ENCODE peak calls at places on chromosomes 3 and 15, in eight cellular contexts. K is adrenal gland, Y is H1, J is bronchial epithelial cell, O is HEK293T, S is neuronal stem cell, C is NAMALWA, E is NCI-H510A treated with DMSO at 0.1 percent for 48 hours. T is an unnamed sample.

GRCh38 chr3:194688946-194689345 is 3.3 kb downstream of the FAM43A start:
- DNase-seq in K (no peak), Y (no peak), J (no peak), O (no peak), S (no peak), C (no peak), E (no peak), T (no peak)

GRCh38 chr3:152047465-152047864 is 174.0 kb downstream of the SUCNR1 start:
- DNase-seq in K (no peak), Y (no peak), J (peak; percentile 63), O (no peak), S (no peak), C (no peak), E (no peak), T (no peak)

GRCh38 chr3:77207753-77208152 is 167.9 kb downstream of the ROBO2 start:
- DNase-seq in K (no peak), Y (no peak), J (no peak), O (no peak), S (no peak), C (no peak), E (no peak), T (no peak)

GRCh38 chr3:127093312-127093711 is 99.6 kb upstream of the PRR23E start:
- DNase-seq in K (no peak), Y (no peak), J (no peak), O (no peak), S (no peak), C (no peak), E (no peak), T (no peak)

GRCh38 chr3:124346487-124346886 is 354.6 kb upstream of the ROPN1 start:
- DNase-seq in K (no peak), Y (no peak), J (no peak), O (no peak), S (no peak), C (no peak), E (no peak), T (no peak)

GRCh38 chr15:89777821-89778380 is 1.8 kb downstream of the MESP2 start:
- DNase-seq in K (no peak), Y (no peak), J (no peak), O (no peak), S (no peak), C (no peak), E (no peak), T (no peak)

GRCh38 chr3:30510596-30510995 is 95.8 kb upstream of the TGFBR2 start:
- DNase-seq in K (no peak), Y (no peak), J (peak; percentile 65), O (no peak), S (no peak), C (no peak), E (no peak), T (no peak)

GRCh38 chr3:77038468-77038927 is 1.4 kb upstream of the ROBO2 start:
- DNase-seq in K (peak; percentile 67), Y (peak; percentile 64), J (peak; percentile 77), O (peak; percentile 66), S (peak; percentile 85), C (peak; percentile 19), E (peak; percentile 69), T (no peak)

GRCh38 chr15:100761253-100761935 is 118.2 kb upstream of the ALDH1A3 start:
- DNase-seq in K (no peak), Y (no peak), J (no peak), O (no peak), S (no peak), C (no peak), E (no peak), T (no peak)

GRCh38 chr3:173502983-173503568 is 105.5 kb downstream of the NLGN1 start:
- DNase-seq in K (no peak), Y (no peak), J (no peak), O (peak; percentile 28), S (no peak), C (no peak), E (no peak), T (no peak)

GRCh38 chr3:13556937-13557336 is 8.0 kb downstream of the FBLN2 start:
- DNase-seq in K (no peak), Y (no peak), J (no peak), O (no peak), S (no peak), C (no peak), E (no peak), T (no peak)

GRCh38 chr3:43765417-43766030 is 74.8 kb downstream of the ABHD5 start:
- DNase-seq in K (no peak), Y (no peak), J (peak; percentile 46), O (no peak), S (no peak), C (no peak), E (peak; percentile 7), T (no peak)

GRCh38 chr3:158347966-158348365 is 223.0 kb upstream of the MLF1 start:
- DNase-seq in K (no peak), Y (no peak), J (no peak), O (no peak), S (no peak), C (no peak), E (no peak), T (no peak)

GRCh38 chr15:58062175-58062574 is 3.3 kb downstream of the ALDH1A2 start:
- DNase-seq in K (no peak), Y (no peak), J (no peak), O (no peak), S (no peak), C (no peak), E (no peak), T (no peak)

GRCh38 chr3:187735383-187735782 is 9.9 kb downstream of the BCL6 start:
- DNase-seq in K (no peak), Y (no peak), J (no peak), O (no peak), S (no peak), C (no peak), E (no peak), T (no peak)

GRCh38 chr15:31035610-31036009 is 44.2 kb upstream of the MTMR10 start:
- DNase-seq in K (no peak), Y (no peak), J (no peak), O (no peak), S (no peak), C (no peak), E (no peak), T (no peak)

GRCh38 chr3:95289295-95289694 is 1226.4 kb downstream of the NSUN3 start:
- DNase-seq in K (no peak), Y (no peak), J (no peak), O (no peak), S (no peak), C (no peak), E (no peak), T (no peak)

GRCh38 chr3:160135850-160136249 is 89.4 kb upstream of the C3orf80 start:
- DNase-seq in K (no peak), Y (no peak), J (no peak), O (no peak), S (no peak), C (peak; percentile 46), E (no peak), T (no peak)

GRCh38 chr3:9690451-9691450 is 12.9 kb upstream of the CPNE9 start:
- DNase-seq in K (no peak), Y (no peak), J (no peak), O (no peak), S (no peak), C (peak; percentile 66), E (no peak), T (no peak)

GRCh38 chr3:57933589-57933988 is 74.6 kb upstream of the FLNB start:
- DNase-seq in K (no peak), Y (no peak), J (no peak), O (no peak), S (no peak), C (no peak), E (no peak), T (no peak)

GRCh38 chr3:176767385-176767784 is 429.9 kb downstream of the TBL1XR1 start:
- DNase-seq in K (no peak), Y (no peak), J (peak; percentile 99), O (no peak), S (no peak), C (no peak), E (no peak), T (no peak)

GRCh38 chr15:78626611-78627010 is 5.8 kb upstream of the CHRNA3 start:
- DNase-seq in K (no peak), Y (no peak), J (no peak), O (no peak), S (no peak), C (no peak), E (peak; percentile 7), T (no peak)

GRCh38 chr3:174120997-174121396 is 723.5 kb downstream of the NLGN1 start:
- DNase-seq in K (no peak), Y (no peak), J (no peak), O (no peak), S (no peak), C (no peak), E (peak; percentile 33), T (no peak)

GRCh38 chr3:49004352-49005297 is 2.6 kb upstream of the WDR6 start:
- DNase-seq in K (peak; percentile 64), Y (no peak), J (no peak), O (no peak), S (no peak), C (no peak), E (peak; percentile 53), T (no peak)

GRCh38 chr15:42576776-42577175 is 1.4 kb downstream of the STARD9 start:
- DNase-seq in K (no peak), Y (no peak), J (no peak), O (no peak), S (no peak), C (peak; percentile 36), E (peak; percentile 2), T (no peak)

GRCh38 chr15:65377105-65377975 is 462 bp downstream of the IGDCC3 start:
- DNase-seq in K (peak; percentile 33), Y (no peak), J (no peak), O (peak; percentile 53), S (no peak), C (no peak), E (no peak), T (no peak)

GRCh38 chr3:52070724-52071621 is 14.6 kb upstream of the DUSP7 start:
- DNase-seq in K (peak; percentile 43), Y (no peak), J (no peak), O (no peak), S (no peak), C (no peak), E (no peak), T (no peak)

GRCh38 chr3:124926426-124927116 is 8.0 kb downstream of the MUC13 start:
- DNase-seq in K (no peak), Y (no peak), J (no peak), O (no peak), S (no peak), C (no peak), E (no peak), T (no peak)

GRCh38 chr15:32685576-32685975 is 32.2 kb upstream of the GREM1 start:
- DNase-seq in K (no peak), Y (no peak), J (peak; percentile 51), O (no peak), S (no peak), C (no peak), E (no peak), T (no peak)

T was measured in activated T-helper 9 cell treated with anti-CD3 and anti-CD28 coated beads, Interleukin-2, amount 50 U/mL, for 16 hours.